ENCODE peak calls at places on chromosomes 7 and 10, in five cellular contexts. One of them, this sample, is unnamed.

GRCh38 chr7:89728550-89728949 is 425.7 kb upstream of the STEAP1 start:
- DNase-seq in ovary: no peak
- DNase-seq in kidney: no peak
- DNase-seq in activated naive CD4-positive, alpha-beta T cell treated with anti-CD3 and anti-CD28 coated beads, Interleukin-2, amount 10 ng/mL, durations not matched to agents 7 days and 5 days: no peak
- DNase-seq in T-helper 1 cell: no peak
- DNase-seq in this sample: no peak

GRCh38 chr7:55574062-55574717 is 1.9 kb upstream of the VOPP1 start:
- DNase-seq in ovary: no peak
- DNase-seq in kidney: no peak
- DNase-seq in activated naive CD4-positive, alpha-beta T cell treated with anti-CD3 and anti-CD28 coated beads, Interleukin-2, amount 10 ng/mL, durations not matched to agents 7 days and 5 days: peak
- DNase-seq in T-helper 1 cell: no peak
- DNase-seq in this sample: no peak

GRCh38 chr7:74560081-74560719 is 97.3 kb upstream of the GTF2I start:
- DNase-seq in ovary: no peak
- DNase-seq in kidney: no peak
- DNase-seq in activated naive CD4-positive, alpha-beta T cell treated with anti-CD3 and anti-CD28 coated beads, Interleukin-2, amount 10 ng/mL, durations not matched to agents 7 days and 5 days: no peak
- DNase-seq in T-helper 1 cell: no peak
- DNase-seq in this sample: no peak

GRCh38 chr7:25206765-25207164 is 21.5 kb downstream of the NPVF start:
- DNase-seq in ovary: no peak
- DNase-seq in kidney: no peak
- DNase-seq in activated naive CD4-positive, alpha-beta T cell treated with anti-CD3 and anti-CD28 coated beads, Interleukin-2, amount 10 ng/mL, durations not matched to agents 7 days and 5 days: no peak
- DNase-seq in T-helper 1 cell: no peak
- DNase-seq in this sample: no peak

GRCh38 chr7:27745064-27745583 is 5.2 kb downstream of the TAX1BP1 start:
- DNase-seq in ovary: peak
- DNase-seq in kidney: no peak
- DNase-seq in activated naive CD4-positive, alpha-beta T cell treated with anti-CD3 and anti-CD28 coated beads, Interleukin-2, amount 10 ng/mL, durations not matched to agents 7 days and 5 days: no peak
- DNase-seq in T-helper 1 cell: no peak
- DNase-seq in this sample: no peak

GRCh38 chr10:133372507-133372906 is 647 bp downstream of the ECHS1 start:
- DNase-seq in ovary: no peak
- DNase-seq in kidney: peak
- DNase-seq in activated naive CD4-positive, alpha-beta T cell treated with anti-CD3 and anti-CD28 coated beads, Interleukin-2, amount 10 ng/mL, durations not matched to agents 7 days and 5 days: no peak
- DNase-seq in T-helper 1 cell: no peak
- DNase-seq in this sample: no peak

GRCh38 chr10:31340343-31340742 is 21.3 kb downstream of the ZEB1 start:
- DNase-seq in ovary: no peak
- DNase-seq in kidney: no peak
- DNase-seq in activated naive CD4-positive, alpha-beta T cell treated with anti-CD3 and anti-CD28 coated beads, Interleukin-2, amount 10 ng/mL, durations not matched to agents 7 days and 5 days: no peak
- DNase-seq in T-helper 1 cell: no peak
- DNase-seq in this sample: no peak

GRCh38 chr7:13117103-13117502 is 429.7 kb downstream of the ARL4A start:
- DNase-seq in ovary: no peak
- DNase-seq in kidney: no peak
- DNase-seq in activated naive CD4-positive, alpha-beta T cell treated with anti-CD3 and anti-CD28 coated beads, Interleukin-2, amount 10 ng/mL, durations not matched to agents 7 days and 5 days: no peak
- DNase-seq in T-helper 1 cell: no peak
- DNase-seq in this sample: no peak

GRCh38 chr10:13815766-13816165 is 229.0 kb downstream of the PRPF18 start:
- DNase-seq in ovary: no peak
- DNase-seq in kidney: no peak
- DNase-seq in activated naive CD4-positive, alpha-beta T cell treated with anti-CD3 and anti-CD28 coated beads, Interleukin-2, amount 10 ng/mL, durations not matched to agents 7 days and 5 days: no peak
- DNase-seq in T-helper 1 cell: no peak
- DNase-seq in this sample: no peak

GRCh38 chr10:74488907-74489306 is 337.5 kb upstream of the KAT6B start:
- DNase-seq in ovary: no peak
- DNase-seq in kidney: no peak
- DNase-seq in activated naive CD4-positive, alpha-beta T cell treated with anti-CD3 and anti-CD28 coated beads, Interleukin-2, amount 10 ng/mL, durations not matched to agents 7 days and 5 days: no peak
- DNase-seq in T-helper 1 cell: no peak
- DNase-seq in this sample: no peak

GRCh38 chr7:19369806-19370205 is 224.6 kb upstream of the FERD3L start:
- DNase-seq in ovary: no peak
- DNase-seq in kidney: no peak
- DNase-seq in activated naive CD4-positive, alpha-beta T cell treated with anti-CD3 and anti-CD28 coated beads, Interleukin-2, amount 10 ng/mL, durations not matched to agents 7 days and 5 days: no peak
- DNase-seq in T-helper 1 cell: no peak
- DNase-seq in this sample: no peak

GRCh38 chr7:101402081-101402779 is 39.6 kb downstream of the COL26A1 start:
- DNase-seq in ovary: no peak
- DNase-seq in kidney: peak
- DNase-seq in activated naive CD4-positive, alpha-beta T cell treated with anti-CD3 and anti-CD28 coated beads, Interleukin-2, amount 10 ng/mL, durations not matched to agents 7 days and 5 days: no peak
- DNase-seq in T-helper 1 cell: no peak
- DNase-seq in this sample: no peak

GRCh38 chr7:94001396-94001795 is 2.8 kb downstream of the BET1 start:
- DNase-seq in ovary: no peak
- DNase-seq in kidney: no peak
- DNase-seq in activated naive CD4-positive, alpha-beta T cell treated with anti-CD3 and anti-CD28 coated beads, Interleukin-2, amount 10 ng/mL, durations not matched to agents 7 days and 5 days: no peak
- DNase-seq in T-helper 1 cell: no peak
- DNase-seq in this sample: no peak

This sample was measured in esophagus muscularis mucosa.